ENCODE peak calls at places on chromosome 14, in six cellular contexts. I is psoas muscle, L is GM23248, X is esophagus squamous epithelium, J is right atrium auricular region, G is thoracic aorta. B is an unnamed sample.

GRCh38 chr14:88790501-88791251 is 2.1 kb downstream of the EML5 start:
- DNase-seq in I (no peak), L (no peak), X (no peak), J (no peak), G (no peak), B (no peak)

GRCh38 chr14:100384819-100385813 is 62.0 kb downstream of the SLC25A47 start:
- DNase-seq in I (no peak), L (peak; percentile 81), X (no peak), J (no peak), G (no peak), B (no peak)

GRCh38 chr14:32121948-32122347 is 44.8 kb downstream of the ARHGAP5 start:
- DNase-seq in I (no peak), L (peak; percentile 29), X (no peak), J (no peak), G (no peak), B (no peak)

GRCh38 chr14:88834883-88835431 is 10.5 kb downstream of the TTC8 start:
- DNase-seq in I (no peak), L (peak; percentile 76), X (no peak), J (no peak), G (no peak), B (no peak)

GRCh38 chr14:30330452-30330851 is 228.5 kb upstream of the G2E3 start:
- DNase-seq in I (no peak), L (peak; percentile 32), X (no peak), J (no peak), G (no peak), B (no peak)

GRCh38 chr14:27672047-27672446 is 1074.2 kb upstream of the NOVA1 start:
- DNase-seq in I (no peak), L (no peak), X (no peak), J (no peak), G (no peak), B (no peak)

GRCh38 chr14:77786148-77786547 is 13.8 kb upstream of the ADCK1 start:
- DNase-seq in I (no peak), L (no peak), X (no peak), J (no peak), G (no peak), B (no peak)

GRCh38 chr14:65864549-65864948 is 452.0 kb downstream of the FUT8 start:
- DNase-seq in I (no peak), L (no peak), X (no peak), J (no peak), G (no peak), B (no peak)

GRCh38 chr14:22200977-22201605 is 387.9 kb downstream of the DAD1 start:
- DNase-seq in I (no peak), L (peak; percentile 66), X (no peak), J (no peak), G (no peak), B (no peak)

GRCh38 chr14:21326972-21327371 is 47.1 kb downstream of the RPGRIP1 start:
- DNase-seq in I (no peak), L (no peak), X (no peak), J (no peak), G (no peak), B (no peak)

GRCh38 chr14:64572721-64573508 is 23.2 kb downstream of the PPP1R36 start:
- DNase-seq in I (no peak), L (no peak), X (no peak), J (no peak), G (no peak), B (no peak)

GRCh38 chr14:72416892-72417291 is 477.0 kb downstream of the DPF3 start:
- DNase-seq in I (no peak), L (no peak), X (no peak), J (peak; percentile 55), G (no peak), B (no peak)

GRCh38 chr14:39107624-39108023 is 4.6 kb upstream of the SEC23A start:
- DNase-seq in I (no peak), L (peak; percentile 70), X (no peak), J (no peak), G (no peak), B (no peak)

GRCh38 chr14:74505831-74506230 is 12.3 kb downstream of the ISCA2 start:
- DNase-seq in I (no peak), L (no peak), X (no peak), J (no peak), G (no peak), B (no peak)

GRCh38 chr14:33936391-33936790 is 14.5 kb downstream of the EGLN3 start:
- DNase-seq in I (no peak), L (no peak), X (no peak), J (no peak), G (no peak), B (no peak)

GRCh38 chr14:104025481-104025975 is 60.0 kb upstream of the ASPG start:
- DNase-seq in I (no peak), L (no peak), X (no peak), J (no peak), G (no peak), B (no peak)

GRCh38 chr14:39368261-39368959 is 63.8 kb downstream of the FBXO33 start:
- DNase-seq in I (peak; percentile 51), L (peak; percentile 83), X (no peak), J (no peak), G (no peak), B (peak; percentile 48)

GRCh38 chr14:22380511-22381455 is 208.2 kb downstream of the DAD1 start:
- DNase-seq in I (no peak), L (peak; percentile 81), X (no peak), J (no peak), G (no peak), B (no peak)

GRCh38 chr14:102159841-102160240 is 20.1 kb downstream of the WDR20 start:
- DNase-seq in I (no peak), L (no peak), X (no peak), J (no peak), G (no peak), B (no peak)

GRCh38 chr14:104290058-104290667 is 151.8 kb downstream of the KIF26A start:
- DNase-seq in I (peak; percentile 46), L (no peak), X (no peak), J (no peak), G (no peak), B (no peak)

GRCh38 chr14:49770212-49770817 is 2.4 kb downstream of the KLHDC2 start:
- DNase-seq in I (no peak), L (peak; percentile 28), X (no peak), J (no peak), G (no peak), B (no peak)

GRCh38 chr14:104367811-104368750 is 211.5 kb upstream of the C14orf180 start:
- DNase-seq in I (peak; percentile 35), L (no peak), X (no peak), J (no peak), G (no peak), B (no peak)

GRCh38 chr14:31026076-31026394 is at the start of gene STRN3:
- DNase-seq in I (no peak), L (no peak), X (no peak), J (no peak), G (no peak), B (no peak)

GRCh38 chr14:68770553-68771286 is 22.1 kb downstream of the ZFP36L1 start:
- DNase-seq in I (peak; percentile 20), L (no peak), X (no peak), J (no peak), G (no peak), B (no peak)

GRCh38 chr14:98494582-98494981 is 777.4 kb downstream of the BCL11B start:
- DNase-seq in I (no peak), L (peak; percentile 29), X (no peak), J (no peak), G (no peak), B (no peak)

GRCh38 chr14:99271288-99271941 is 582 bp downstream of the BCL11B start:
- DNase-seq in I (no peak), L (no peak), X (no peak), J (no peak), G (no peak), B (no peak)

GRCh38 chr14:99117671-99118045 is 154.3 kb downstream of the BCL11B start:
- DNase-seq in I (no peak), L (no peak), X (no peak), J (peak; percentile 7), G (no peak), B (no peak)

DNA sequence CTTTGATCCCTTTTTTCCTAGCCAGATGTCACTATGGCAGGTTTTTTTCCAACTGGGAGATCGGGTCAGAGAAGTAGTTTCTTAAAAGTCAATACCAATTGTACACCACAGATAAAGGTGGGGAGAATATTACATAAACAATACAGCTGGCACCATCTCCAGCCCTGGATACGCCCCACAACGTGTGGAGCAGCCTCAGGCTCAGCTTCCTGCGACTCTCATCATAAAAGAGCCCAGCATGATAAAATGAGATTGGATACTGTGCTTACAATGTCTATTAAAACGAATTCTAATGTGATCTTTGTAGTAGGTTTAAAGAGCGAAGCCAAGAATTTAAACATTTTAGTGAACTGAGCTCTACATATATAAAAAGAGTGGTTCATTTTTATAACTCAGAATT is 21.5 kb downstream of the EFCAB11 start:
- DNase-seq in I (no peak), L (no peak), X (no peak), J (no peak), G (no peak), B (no peak)
- H3K4me3 ChIP-seq in I (no peak overlapping the region), L (no peak overlapping the region), X (no peak overlapping the region), J (no peak overlapping the region), G (no peak overlapping the region), B (no peak overlapping the region)

GRCh38 chr14:91318911-91319310 is 74.4 kb upstream of the GPR68 start:
- DNase-seq in I (no peak), L (no peak), X (no peak), J (no peak), G (no peak), B (no peak)
- H3K36me3 ChIP-seq in I (no peaks in the 10 kb centered on the region), L (no peaks in the 10 kb centered on the region), X (peaks cover 5% of the 10 kb centered on the region), J (no peaks in the 10 kb centered on the region), G (no peaks in the 10 kb centered on the region), B (no peaks in the 10 kb centered on the region)

DNA sequence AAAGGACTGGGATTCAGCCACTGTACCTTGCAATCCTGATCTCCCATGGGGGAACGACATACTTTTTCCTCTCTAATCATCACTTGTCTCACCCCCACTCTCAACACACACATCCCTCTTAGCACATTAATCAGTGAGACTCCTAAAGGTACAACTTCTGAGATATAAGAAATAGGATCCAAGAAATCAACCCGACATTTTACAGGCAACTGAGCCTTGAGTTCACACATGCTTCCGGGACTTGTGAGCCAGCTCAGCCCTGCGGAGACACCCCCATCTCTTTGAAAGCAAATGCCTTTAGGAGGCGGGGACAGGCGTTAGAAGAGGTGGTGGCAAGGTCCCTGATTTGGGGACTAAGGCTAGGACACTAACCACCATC is 1.3 kb downstream of the MAP3K9 start:
- DNase-seq in I (no peak), L (no peak), X (no peak), J (no peak), G (no peak), B (no peak)
- H3K27ac ChIP-seq in I (no peak overlapping the region), L (no peak overlapping the region), X (peak overlapping the region; percentile 87), J (no peak overlapping the region), G (no peak overlapping the region), B (no peak overlapping the region)

DNA sequence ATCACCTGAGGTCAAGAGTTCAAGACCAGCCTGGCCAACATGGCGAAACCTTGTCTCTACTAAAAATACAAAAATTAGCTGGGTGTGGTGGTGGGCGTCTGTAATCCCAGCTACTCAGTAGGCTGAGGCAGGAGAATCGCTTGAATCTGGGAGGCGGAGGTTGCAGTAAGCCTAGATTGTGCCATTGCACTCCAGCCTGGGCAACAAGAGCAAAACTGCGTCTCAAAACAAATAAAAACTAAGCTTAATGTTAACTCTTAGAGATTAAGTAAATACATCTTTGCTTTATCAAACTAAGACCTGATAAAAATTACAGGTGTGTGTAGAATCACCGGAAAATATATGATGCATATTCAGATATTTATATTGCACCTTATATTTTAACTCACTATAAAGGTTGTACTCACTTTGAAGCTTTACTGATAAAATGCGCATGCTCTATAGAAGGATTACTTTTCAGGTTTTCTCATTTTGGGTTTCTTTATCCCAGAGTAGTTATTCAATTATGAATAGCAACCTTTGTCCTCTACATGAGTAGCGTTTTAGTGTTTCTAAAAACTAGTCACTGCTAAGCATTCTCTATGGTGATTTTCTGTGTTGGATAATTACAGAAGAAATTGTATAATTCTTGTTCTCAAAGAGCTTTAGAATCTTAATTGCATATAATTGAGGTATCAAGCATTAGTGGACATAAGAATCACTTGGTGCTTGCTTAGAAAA is 9.4 kb downstream of the ARID4A start:
- DNase-seq in I (no peak), L (no peak), X (no peak), J (no peak), G (no peak), B (no peak)
- H3K4me3 ChIP-seq in I (no peak overlapping the region), L (no peak overlapping the region), X (no peak overlapping the region), J (no peak overlapping the region), G (no peak overlapping the region), B (no peak overlapping the region)

B was measured in heart right ventricle.